ENCODE peak calls at places on chromosomes 11 and 22, in six cellular contexts. One of them, this sample, is unnamed.

GRCh38 chr11:43803766-43804165 is 76.9 kb upstream of the ALKBH3 start:
- DNase-seq in A549: no peak
- DNase-seq in tibial nerve: no peak
- DNase-seq in epithelial cell of proximal tubule: no peak
- DNase-seq in fibroblast of mammary gland: no peak
- DNase-seq in fibroblast of lung: no peak
- DNase-seq in this sample: no peak

GRCh38 chr11:111307472-111308108 is 9.2 kb downstream of the POU2AF3 start:
- DNase-seq in tibial nerve: no peak
- DNase-seq in A549: no peak
- DNase-seq in fibroblast of lung: no peak
- DNase-seq in fibroblast of mammary gland: no peak
- DNase-seq in epithelial cell of proximal tubule: no peak
- DNase-seq in this sample: no peak

GRCh38 chr22:46463435-46464227 is 73.8 kb downstream of the CELSR1 start:
- DNase-seq in fibroblast of lung: no peak
- DNase-seq in tibial nerve: no peak
- DNase-seq in epithelial cell of proximal tubule: no peak
- DNase-seq in A549: no peak
- DNase-seq in fibroblast of mammary gland: no peak
- DNase-seq in this sample: no peak

GRCh38 chr11:57340228-57340627 is 2.1 kb downstream of the P2RX3 start:
- DNase-seq in epithelial cell of proximal tubule: no peak
- DNase-seq in fibroblast of lung: no peak
- DNase-seq in fibroblast of mammary gland: peak
- DNase-seq in tibial nerve: no peak
- DNase-seq in A549: no peak
- DNase-seq in this sample: no peak

GRCh38 chr11:35943761-35944502 is at the start of gene LDLRAD3:
- DNase-seq in fibroblast of mammary gland: peak
- DNase-seq in epithelial cell of proximal tubule: no peak
- DNase-seq in fibroblast of lung: peak
- DNase-seq in A549: peak
- DNase-seq in tibial nerve: peak
- DNase-seq in this sample: no peak

GRCh38 chr11:112962854-112963367 is 1.7 kb downstream of the NCAM1 start:
- DNase-seq in A549: no peak
- DNase-seq in fibroblast of mammary gland: no peak
- DNase-seq in fibroblast of lung: peak
- DNase-seq in epithelial cell of proximal tubule: no peak
- DNase-seq in tibial nerve: no peak
- DNase-seq in this sample: no peak

GRCh38 chr22:46067159-46068111 is 82.9 kb upstream of the PPARA start:
- DNase-seq in fibroblast of lung: peak
- DNase-seq in fibroblast of mammary gland: peak
- DNase-seq in tibial nerve: no peak
- DNase-seq in epithelial cell of proximal tubule: no peak
- DNase-seq in A549: no peak
- DNase-seq in this sample: peak

GRCh38 chr11:44179173-44179572 is 83.7 kb downstream of the EXT2 start:
- DNase-seq in tibial nerve: no peak
- DNase-seq in epithelial cell of proximal tubule: no peak
- DNase-seq in A549: no peak
- DNase-seq in fibroblast of mammary gland: peak
- DNase-seq in fibroblast of lung: no peak
- DNase-seq in this sample: no peak

GRCh38 chr11:9030601-9031000 is 26.8 kb upstream of the NRIP3 start:
- DNase-seq in A549: no peak
- DNase-seq in fibroblast of lung: no peak
- DNase-seq in tibial nerve: no peak
- DNase-seq in epithelial cell of proximal tubule: no peak
- DNase-seq in fibroblast of mammary gland: no peak
- DNase-seq in this sample: no peak

GRCh38 chr22:24944224-24944937 is 2.1 kb downstream of the LHFPL7 start:
- DNase-seq in fibroblast of lung: no peak
- DNase-seq in A549: no peak
- DNase-seq in epithelial cell of proximal tubule: no peak
- DNase-seq in tibial nerve: no peak
- DNase-seq in fibroblast of mammary gland: no peak
- DNase-seq in this sample: no peak

GRCh38 chr22:17060126-17060525 is 24.7 kb upstream of the IL17RA start:
- DNase-seq in fibroblast of mammary gland: no peak
- DNase-seq in tibial nerve: no peak
- DNase-seq in epithelial cell of proximal tubule: no peak
- DNase-seq in A549: no peak
- DNase-seq in fibroblast of lung: no peak
- DNase-seq in this sample: no peak

GRCh38 chr11:69063671-69064260 is 15.0 kb downstream of the TPCN2 start:
- DNase-seq in fibroblast of lung: no peak
- DNase-seq in tibial nerve: no peak
- DNase-seq in fibroblast of mammary gland: no peak
- DNase-seq in epithelial cell of proximal tubule: no peak
- DNase-seq in A549: no peak
- DNase-seq in this sample: no peak

DNA sequence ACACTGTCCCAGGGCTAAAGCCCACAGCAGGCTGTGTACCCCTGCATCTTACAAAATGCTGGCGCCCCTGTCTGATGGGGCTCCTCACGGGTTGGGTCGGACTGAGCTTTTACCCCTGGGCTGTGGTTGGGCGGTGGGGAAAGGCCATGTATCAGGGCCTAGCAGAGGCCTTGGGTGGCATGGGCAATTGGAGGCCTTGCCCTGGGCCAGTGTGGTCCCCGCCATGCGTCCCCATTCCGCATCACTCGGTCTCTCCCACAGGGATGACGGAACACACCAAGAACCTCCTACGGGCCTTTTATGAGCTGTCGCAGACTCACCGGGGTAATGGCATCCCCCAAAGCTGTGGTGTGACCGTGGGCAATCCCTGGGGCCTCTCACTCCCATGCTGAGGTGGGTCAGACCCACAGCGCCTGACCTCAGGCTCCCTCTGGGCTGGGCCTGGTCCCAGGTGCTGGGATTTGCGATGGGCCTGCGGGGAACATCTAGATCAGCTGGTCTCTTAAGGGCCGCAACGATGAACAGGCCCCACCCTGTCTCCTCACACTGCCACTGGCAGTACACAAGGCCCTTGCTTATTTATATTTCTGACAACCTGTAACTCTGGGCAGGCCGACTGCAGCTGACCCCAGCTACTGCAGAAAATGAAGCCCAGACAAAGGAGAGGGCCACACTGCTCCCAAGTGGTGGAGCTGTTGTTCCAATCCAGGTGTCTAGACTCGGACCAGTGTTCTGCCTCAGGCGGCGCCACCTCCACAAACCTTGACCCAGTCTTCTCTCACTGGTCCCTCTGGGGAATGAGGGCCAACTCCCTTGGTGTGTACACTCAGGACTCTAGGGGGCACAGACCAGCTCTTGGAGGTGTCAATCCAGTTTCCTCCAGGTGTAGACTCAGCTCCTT is 12.3 kb downstream of the SLC16A8 start:
- DNase-seq in A549: peak
- DNase-seq in fibroblast of lung: no peak
- DNase-seq in tibial nerve: no peak
- DNase-seq in epithelial cell of proximal tubule: no peak
- DNase-seq in fibroblast of mammary gland: no peak
- DNase-seq in this sample: no peak
- TF ChIP-seq CTCF in A549: no peak
- TF ChIP-seq CTCF in fibroblast of lung: no peak
- TF ChIP-seq CTCF in tibial nerve: no peak
- TF ChIP-seq CTCF in epithelial cell of proximal tubule: no peak
- TF ChIP-seq CTCF in fibroblast of mammary gland: no peak
- TF ChIP-seq CTCF in this sample: no peak

DNA sequence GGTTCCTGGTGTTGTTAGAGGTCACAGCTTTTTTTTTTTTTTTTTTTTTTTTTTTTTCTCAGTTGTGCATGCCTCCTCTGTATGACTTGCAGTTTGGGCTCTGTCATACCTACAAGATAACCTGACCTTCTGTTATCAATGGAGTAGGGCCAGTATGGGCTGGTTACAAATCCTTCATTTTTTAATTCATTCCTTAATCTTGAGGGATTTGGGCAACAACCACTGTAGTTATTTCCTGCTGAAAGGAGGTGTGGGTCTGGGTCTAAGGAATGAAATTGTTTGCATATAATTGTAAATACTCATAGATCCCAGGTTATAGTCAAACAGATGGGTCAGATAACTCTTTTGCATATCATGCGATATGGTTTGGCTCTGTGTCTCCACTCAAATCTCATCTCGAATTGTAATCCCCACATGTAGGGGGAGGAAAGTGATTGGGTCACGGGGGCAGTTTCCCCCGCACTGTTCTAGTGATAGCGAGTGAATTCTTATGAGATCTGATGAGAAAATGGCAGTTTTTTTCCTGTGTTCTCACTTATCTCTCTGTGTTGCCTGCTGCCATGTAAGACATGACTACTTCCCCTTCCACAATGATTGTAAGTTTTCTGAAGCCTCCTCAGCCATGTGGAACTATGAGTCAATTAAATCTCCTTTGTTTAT is 14.1 kb upstream of the GLYAT start:
- DNase-seq in fibroblast of lung: no peak
- DNase-seq in tibial nerve: no peak
- DNase-seq in fibroblast of mammary gland: no peak
- DNase-seq in epithelial cell of proximal tubule: no peak
- DNase-seq in A549: no peak
- DNase-seq in this sample: no peak
- H3K4me3 ChIP-seq in fibroblast of lung: no peak
- H3K4me3 ChIP-seq in tibial nerve: no peak
- H3K4me3 ChIP-seq in fibroblast of mammary gland: no peak
- H3K4me3 ChIP-seq in epithelial cell of proximal tubule: no peak
- H3K4me3 ChIP-seq in A549: no peak
- H3K4me3 ChIP-seq in this sample: no peak

GRCh38 chr22:42816339-42816738 is 40.7 kb downstream of the ARFGAP3 start:
- DNase-seq in tibial nerve: no peak
- DNase-seq in epithelial cell of proximal tubule: no peak
- DNase-seq in fibroblast of lung: no peak
- DNase-seq in fibroblast of mammary gland: no peak
- DNase-seq in A549: no peak
- DNase-seq in this sample: no peak
- TF ChIP-seq CTCF in tibial nerve: no peak
- TF ChIP-seq CTCF in epithelial cell of proximal tubule: no peak
- TF ChIP-seq CTCF in fibroblast of lung: no peak
- TF ChIP-seq CTCF in fibroblast of mammary gland: no peak
- TF ChIP-seq CTCF in A549: no peak
- TF ChIP-seq CTCF in this sample: no peak

GRCh38 chr11:78425436-78425835 is 7.8 kb upstream of the GAB2 start:
- DNase-seq in tibial nerve: no peak
- DNase-seq in fibroblast of lung: no peak
- DNase-seq in fibroblast of mammary gland: no peak
- DNase-seq in A549: no peak
- DNase-seq in epithelial cell of proximal tubule: no peak
- DNase-seq in this sample: no peak
- H3K4me3 ChIP-seq in tibial nerve: no peak
- H3K4me3 ChIP-seq in fibroblast of lung: no peak
- H3K4me3 ChIP-seq in fibroblast of mammary gland: no peak
- H3K4me3 ChIP-seq in A549: no peak
- H3K4me3 ChIP-seq in epithelial cell of proximal tubule: no peak
- H3K4me3 ChIP-seq in this sample: no peak